ENCODE peak calls at places on chromosomes 2 and 18, in five cellular contexts. A is choroid plexus epithelial cell, N is A549, T is esophagus squamous epithelium, S is GM12865. Z is an unnamed sample.

GRCh38 chr2:18674309-18674708 is 84.9 kb upstream of the NT5C1B start:
- DNase-seq in A (no peak), N (no peak), S (no peak), T (no peak), Z (no peak)

GRCh38 chr18:76621782-76622495 is 126.9 kb upstream of the ZNF516 start:
- DNase-seq in A (peak), S (no peak), T (no peak), N (no peak), Z (no peak)

GRCh38 chr18:53771664-53772063 is 452.8 kb downstream of the MBD2 start:
- DNase-seq in N (no peak), A (no peak), T (no peak), S (no peak), Z (no peak)

GRCh38 chr2:236766850-236767249 is 197.2 kb downstream of the ACKR3 start:
- DNase-seq in N (no peak), S (no peak), T (no peak), A (no peak), Z (no peak)

GRCh38 chr18:21741511-21742322 is 1.1 kb downstream of the MIB1 start:
- DNase-seq in N (peak), A (peak), T (no peak), S (peak), Z (no peak)

GRCh38 chr2:238136820-238137537 is 1.5 kb upstream of the KLHL30 start:
- DNase-seq in T (no peak), N (peak), S (no peak), A (peak), Z (no peak)

GRCh38 chr2:126662623-126663022 is 6.7 kb downstream of the GYPC start:
- DNase-seq in S (peak), T (no peak), N (no peak), A (no peak), Z (no peak)

GRCh38 chr2:242030226-242030575 is 160.7 kb downstream of the RTP5 start:
- DNase-seq in N (no peak), A (no peak), T (no peak), S (no peak), Z (no peak)

GRCh38 chr2:23291274-23291673 is 93.7 kb upstream of the KLHL29 start:
- DNase-seq in S (no peak), A (no peak), T (no peak), N (no peak), Z (no peak)

GRCh38 chr2:48483916-48484315 is 46.0 kb upstream of the STON1 start:
- DNase-seq in S (no peak), N (no peak), A (peak), T (no peak), Z (no peak)

GRCh38 chr2:126200538-126200937 is 455.4 kb upstream of the GYPC start:
- DNase-seq in S (no peak), T (no peak), A (no peak), N (no peak), Z (no peak)

GRCh38 chr2:173355866-173356508 is 1.3 kb downstream of the CDCA7 start:
- DNase-seq in S (peak), A (no peak), T (no peak), N (no peak), Z (no peak)

GRCh38 chr2:215382480-215382879 is 53.4 kb downstream of the FN1 start:
- DNase-seq in N (no peak), A (no peak), T (no peak), S (no peak), Z (no peak)

GRCh38 chr2:7083580-7084509 is 166.6 kb downstream of the RNF144A start:
- DNase-seq in A (peak), N (peak), T (no peak), S (peak), Z (peak)

GRCh38 chr18:37235583-37235982 is 330.0 kb downstream of the CELF4 start:
- DNase-seq in T (no peak), A (no peak), S (no peak), N (no peak), Z (no peak)

GRCh38 chr2:72895759-72896281 is 8.6 kb downstream of the SPR start:
- DNase-seq in T (no peak), N (no peak), A (peak), S (no peak), Z (no peak)

GRCh38 chr18:57444301-57444759 is 9.2 kb downstream of the ONECUT2 start:
- DNase-seq in T (no peak), A (no peak), S (no peak), N (no peak), Z (no peak)

GRCh38 chr2:71157124-71157802 is 26.8 kb downstream of the MPHOSPH10 start:
- DNase-seq in T (peak), S (peak), A (peak), N (peak), Z (no peak)

GRCh38 chr2:174442546-174443510 is 44.0 kb downstream of the GPR155 start:
- DNase-seq in S (no peak), N (peak), T (no peak), A (peak), Z (no peak)

GRCh38 chr2:15942711-15943345 is 2.5 kb downstream of the MYCN start:
- DNase-seq in N (no peak), S (no peak), A (no peak), T (no peak), Z (no peak)

GRCh38 chr18:62877448-62878221 is 162.3 kb downstream of the PHLPP1 start:
- DNase-seq in N (peak), T (no peak), A (peak), S (no peak), Z (no peak)

GRCh38 chr2:98649135-98649991 is 41.0 kb downstream of the UNC50 start:
- DNase-seq in N (peak), T (peak), S (peak), A (peak), Z (peak)

GRCh38 chr2:208360259-208361076 is 46.1 kb upstream of the PTH2R start:
- DNase-seq in T (no peak), N (no peak), A (no peak), S (no peak), Z (no peak)

GRCh38 chr2:61018319-61018750 is 280 bp upstream of the PUS10 start:
- DNase-seq in S (no peak), N (no peak), A (peak), T (no peak), Z (no peak)

GRCh38 chr2:237697586-237698337 is 70.4 kb downstream of the LRRFIP1 start:
- DNase-seq in S (peak), N (no peak), A (peak), T (no peak), Z (no peak)

GRCh38 chr2:233593201-233593600 is 24.2 kb upstream of the UGT1A8 start:
- DNase-seq in S (peak), A (no peak), T (no peak), N (no peak), Z (peak)

GRCh38 chr2:169715379-169716228 is 18.0 kb upstream of the KLHL23 start:
- DNase-seq in N (no peak), S (no peak), A (peak), T (no peak), Z (no peak)
- TF ChIP-seq CTCF in N (no peak), S (no peak), A (no peak), T (no peak), Z (no peak)

GRCh38 chr2:101706121-101706818 is 8.8 kb downstream of the MAP4K4 start:
- DNase-seq in S (no peak), T (no peak), A (no peak), N (no peak), Z (no peak)

GRCh38 chr2:101714098-101714497 is 16.6 kb downstream of the MAP4K4 start:
- DNase-seq in T (no peak), A (no peak), S (no peak), N (no peak), Z (no peak)

GRCh38 chr2:101706819-101707177 is 9.3 kb downstream of the MAP4K4 start:
- DNase-seq in S (peak), A (no peak), T (no peak), N (no peak), Z (no peak)

GRCh38 chr2:101710036-101710689 is 12.7 kb downstream of the MAP4K4 start:
- DNase-seq in T (no peak), A (no peak), N (no peak), S (no peak), Z (no peak)

GRCh38 chr2:101710690-101711318 is 13.3 kb downstream of the MAP4K4 start:
- DNase-seq in T (no peak), S (no peak), N (no peak), A (no peak), Z (no peak)
- H3K4me3 ChIP-seq in T (no peak), S (no peak), N (no peak), A (no peak), Z (no peak)

GRCh38 chr18:3281456-3282400 is 19.8 kb downstream of the MYL12B start:
- DNase-seq in S (peak), T (no peak), A (peak), N (peak), Z (no peak)
- TF ChIP-seq CTCF in S (peak), T (peak), A (peak), N (peak), Z (peak)

GRCh38 chr2:30257266-30258214 is 26.2 kb downstream of the LBH start:
- DNase-seq in N (no peak), A (no peak), S (no peak), T (no peak), Z (no peak)
- H3K4me3 ChIP-seq in N (no peak), A (no peak), S (no peak), T (no peak), Z (no peak)

GRCh38 chr2:200708951-200709350 is 102.8 kb upstream of the BZW1 start:
- DNase-seq in S (no peak), N (no peak), A (no peak), T (no peak), Z (no peak)

GRCh38 chr2:200713704-200714064 is 98.0 kb upstream of the BZW1 start:
- DNase-seq in N (no peak), S (peak), A (no peak), T (no peak), Z (no peak)

DNA sequence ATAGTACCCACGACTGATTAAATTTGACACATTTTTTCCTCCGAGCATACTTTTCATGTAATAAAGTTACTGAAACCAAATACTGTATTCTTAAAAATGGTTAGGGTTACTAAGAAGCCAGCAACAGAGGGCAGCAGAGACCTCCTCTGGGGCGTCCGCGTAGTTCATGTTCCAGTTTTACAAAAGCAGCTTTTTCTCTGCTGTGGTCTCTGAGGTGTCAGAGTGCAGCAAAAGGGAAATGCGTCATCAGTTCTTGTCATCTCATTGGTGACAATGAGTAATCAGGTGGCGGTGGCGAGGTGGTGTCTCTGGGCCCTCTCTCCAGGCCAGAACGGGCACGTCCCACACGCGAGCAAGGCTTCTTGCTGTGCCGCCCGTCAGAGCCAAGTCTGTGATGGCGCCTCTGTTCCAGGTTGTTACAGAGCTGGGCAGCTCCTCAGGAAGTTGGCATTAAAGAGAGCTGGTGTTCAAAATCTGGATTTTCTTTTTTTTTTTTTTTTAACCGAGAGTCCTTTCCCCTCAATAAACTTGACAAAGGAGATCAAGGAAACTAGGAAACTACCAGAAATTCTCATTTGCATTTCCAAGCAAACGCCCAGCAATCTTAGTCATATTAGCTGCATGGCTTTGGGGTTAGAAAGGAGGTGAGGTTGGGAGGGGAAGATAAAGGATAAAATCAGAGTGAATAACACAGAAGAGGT is 98.6 kb upstream of the BZW1 start:
- DNase-seq in T (peak), A (peak), S (peak), N (peak), Z (peak)
- TF ChIP-seq CTCF in T (peak), A (peak), S (peak), N (peak), Z (peak)

DNA sequence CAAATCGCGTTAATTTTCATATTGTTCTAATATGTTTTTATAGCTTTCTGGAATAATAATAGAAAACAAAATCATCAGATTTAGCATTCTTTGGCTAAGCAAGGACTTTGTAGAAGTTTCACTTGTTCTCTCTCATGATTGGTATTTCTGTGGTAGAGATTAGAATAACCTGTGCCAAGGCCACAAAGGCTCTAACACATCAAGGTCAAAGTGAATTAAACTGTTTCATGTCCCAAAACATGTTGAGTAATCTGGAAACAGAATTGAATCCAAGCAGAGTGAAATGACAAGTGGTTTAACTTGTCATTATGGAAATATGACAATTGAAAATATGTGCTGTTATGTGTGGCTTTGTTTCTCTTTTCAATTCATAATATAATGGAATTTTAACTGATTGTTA is 617.4 kb downstream of the CCDC85A start:
- DNase-seq in A (no peak), T (no peak), S (no peak), N (no peak), Z (no peak)
- H3K4me3 ChIP-seq in A (no peak), T (no peak), S (no peak), N (no peak), Z (no peak)

GRCh38 chr18:79826966-79827365 is 29.2 kb downstream of the KCNG2 start:
- DNase-seq in S (no peak), A (no peak), T (no peak), N (no peak), Z (no peak)
- TF ChIP-seq CTCF in S (no peak), A (no peak), T (no peak), N (no peak), Z (peak)

DNA sequence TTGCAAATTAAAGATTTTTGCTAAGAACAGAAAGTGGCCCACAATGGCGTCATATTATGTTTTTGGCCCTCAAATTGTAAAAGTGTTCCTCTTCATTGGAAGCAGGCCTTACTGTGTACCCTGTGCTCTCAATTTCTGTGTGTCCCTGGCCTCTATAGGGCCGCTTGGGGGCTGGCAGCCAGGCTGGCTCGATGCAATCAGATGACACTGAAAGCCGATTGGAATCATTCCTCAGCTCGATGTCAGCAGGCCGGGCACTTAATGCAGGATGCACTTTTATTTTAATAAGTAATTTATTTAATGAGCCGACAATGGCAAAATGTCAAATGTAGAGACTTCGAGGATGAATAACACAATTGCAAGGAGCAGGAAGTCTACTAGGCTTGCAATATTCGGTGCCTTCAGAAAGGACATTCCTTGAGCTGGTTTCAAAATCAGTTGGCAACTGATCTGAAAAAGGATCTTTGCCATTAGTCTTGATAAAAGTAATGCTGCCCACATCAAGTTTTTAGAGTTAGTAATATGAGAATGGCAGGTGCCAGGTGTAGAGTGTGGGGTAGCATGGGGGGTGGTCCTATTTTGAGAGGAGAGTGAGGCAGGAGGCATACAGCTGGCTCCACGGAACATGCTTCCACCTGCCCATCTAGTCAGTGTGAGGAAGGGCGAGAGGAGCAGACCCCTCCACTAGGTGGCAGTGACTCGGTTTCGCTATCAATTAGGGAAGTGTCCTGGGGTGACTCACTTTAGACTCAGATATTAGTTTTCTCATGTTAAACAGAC is 80.7 kb downstream of the NABP1 start:
- DNase-seq in S (peak), N (peak), T (no peak), A (peak), Z (peak)
- H3K4me3 ChIP-seq in S (no peak), N (peak), T (no peak), A (no peak), Z (no peak)

Z was measured in GM12864.